ENCODE peak calls at places on chromosome 19, in four cellular contexts. One of them, this sample, is unnamed.

GRCh38 chr19:53942001-53942786 is 20.5 kb upstream of the CACNG8 start:
- DNase-seq in CD4-positive, alpha-beta T cell: no peak
- DNase-seq in dorsolateral prefrontal cortex: no peak
- DNase-seq in HCT116: no peak
- DNase-seq in this sample: no peak

GRCh38 chr19:46283771-46284170 is 13.1 kb upstream of the HIF3A start:
- DNase-seq in CD4-positive, alpha-beta T cell: no peak
- DNase-seq in dorsolateral prefrontal cortex: no peak
- DNase-seq in HCT116: no peak
- DNase-seq in this sample: no peak

GRCh38 chr19:474126-475078 is 13.6 kb upstream of the SHC2 start:
- DNase-seq in CD4-positive, alpha-beta T cell: no peak
- DNase-seq in HCT116: no peak
- DNase-seq in dorsolateral prefrontal cortex: no peak
- DNase-seq in this sample: no peak

GRCh38 chr19:31568724-31569123 is 219.5 kb upstream of the TSHZ3 start:
- DNase-seq in HCT116: no peak
- DNase-seq in CD4-positive, alpha-beta T cell: no peak
- DNase-seq in dorsolateral prefrontal cortex: no peak
- DNase-seq in this sample: no peak

GRCh38 chr19:35757749-35758608 is at the start of gene PROSER3:
- DNase-seq in HCT116: peak
- DNase-seq in CD4-positive, alpha-beta T cell: peak
- DNase-seq in dorsolateral prefrontal cortex: peak
- DNase-seq in this sample: peak

GRCh38 chr19:49058592-49058991 is 1.0 kb upstream of the CGB7 start:
- DNase-seq in CD4-positive, alpha-beta T cell: no peak
- DNase-seq in HCT116: no peak
- DNase-seq in dorsolateral prefrontal cortex: no peak
- DNase-seq in this sample: no peak

GRCh38 chr19:48635263-48635965 is 1.8 kb downstream of the DBP start:
- DNase-seq in dorsolateral prefrontal cortex: peak
- DNase-seq in HCT116: no peak
- DNase-seq in CD4-positive, alpha-beta T cell: peak
- DNase-seq in this sample: no peak

GRCh38 chr19:31960474-31960873 is 384.9 kb upstream of the ZNF507 start:
- DNase-seq in HCT116: no peak
- DNase-seq in dorsolateral prefrontal cortex: no peak
- DNase-seq in CD4-positive, alpha-beta T cell: no peak
- DNase-seq in this sample: no peak

GRCh38 chr19:16595097-16595496 is 22.9 kb upstream of the SLC35E1 start:
- DNase-seq in CD4-positive, alpha-beta T cell: no peak
- DNase-seq in HCT116: no peak
- DNase-seq in dorsolateral prefrontal cortex: no peak
- DNase-seq in this sample: no peak

GRCh38 chr19:38081547-38082255 is 142.3 kb downstream of the DPF1 start:
- DNase-seq in dorsolateral prefrontal cortex: no peak
- DNase-seq in HCT116: no peak
- DNase-seq in CD4-positive, alpha-beta T cell: no peak
- DNase-seq in this sample: no peak

GRCh38 chr19:36032251-36033104 is at the start of gene CLIP3:
- DNase-seq in HCT116: no peak
- DNase-seq in dorsolateral prefrontal cortex: peak
- DNase-seq in CD4-positive, alpha-beta T cell: peak
- DNase-seq in this sample: no peak

GRCh38 chr19:13646758-13647157 is 117.6 kb upstream of the MRI1 start:
- DNase-seq in HCT116: no peak
- DNase-seq in dorsolateral prefrontal cortex: no peak
- DNase-seq in CD4-positive, alpha-beta T cell: no peak
- DNase-seq in this sample: no peak

DNA sequence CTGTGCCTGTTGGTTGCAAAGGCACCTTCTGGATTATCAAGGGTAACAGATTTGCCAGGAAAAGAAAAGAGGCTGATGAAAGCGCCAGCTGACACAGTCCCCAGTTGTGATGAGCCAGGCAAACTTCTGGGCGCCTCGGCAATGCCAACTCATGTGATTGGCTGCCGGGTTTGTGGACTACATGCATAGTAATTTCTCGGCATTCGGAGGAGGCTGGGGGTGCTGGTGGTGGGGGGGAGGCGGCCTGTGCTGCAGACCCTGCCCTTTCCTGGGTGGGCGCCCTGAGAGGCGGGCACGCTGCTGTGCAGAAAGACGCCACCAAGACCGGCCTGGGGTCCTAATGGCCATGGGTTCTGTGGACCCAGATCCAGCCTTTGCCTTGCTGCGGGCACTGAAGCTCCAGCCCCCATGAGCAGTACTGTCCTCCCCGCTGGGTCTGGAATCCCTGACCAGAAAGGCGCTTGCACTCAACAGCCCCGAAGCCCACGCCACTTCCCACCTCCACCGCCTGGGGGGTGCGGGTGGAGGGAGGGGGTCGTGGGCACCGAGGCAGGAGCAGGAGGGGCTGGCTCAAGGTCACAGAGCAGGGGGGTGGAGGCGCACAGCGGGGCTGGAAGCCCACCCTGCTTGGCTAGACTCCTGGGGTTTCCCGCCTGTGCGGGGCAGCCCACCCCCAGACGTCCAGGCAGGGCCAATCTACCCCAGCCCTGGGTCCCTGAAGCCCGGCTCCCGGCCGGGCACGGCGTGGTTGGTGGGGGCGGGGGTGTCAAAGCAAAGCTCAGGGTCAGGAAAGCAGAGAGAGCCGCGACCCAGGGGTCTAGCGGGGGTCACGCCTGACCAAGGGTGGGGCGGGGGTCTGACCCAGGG is 1.0 kb downstream of the DIRAS1 start:
- DNase-seq in dorsolateral prefrontal cortex: peak
- DNase-seq in CD4-positive, alpha-beta T cell: no peak
- DNase-seq in HCT116: no peak
- DNase-seq in this sample: no peak
- TF ChIP-seq CTCF in dorsolateral prefrontal cortex: no peak
- TF ChIP-seq CTCF in CD4-positive, alpha-beta T cell: no peak
- TF ChIP-seq CTCF in HCT116: no peak
- TF ChIP-seq CTCF in this sample: peak

GRCh38 chr19:21362291-21362690 is 3.5 kb downstream of the ZNF738 start:
- DNase-seq in CD4-positive, alpha-beta T cell: no peak
- DNase-seq in dorsolateral prefrontal cortex: no peak
- DNase-seq in HCT116: no peak
- DNase-seq in this sample: no peak

GRCh38 chr19:21358768-21359451 is at the start of gene ZNF738:
- DNase-seq in dorsolateral prefrontal cortex: peak
- DNase-seq in CD4-positive, alpha-beta T cell: peak
- DNase-seq in HCT116: peak
- DNase-seq in this sample: peak
- TF ChIP-seq CTCF in dorsolateral prefrontal cortex: no peak
- TF ChIP-seq CTCF in CD4-positive, alpha-beta T cell: no peak
- TF ChIP-seq CTCF in HCT116: no peak
- TF ChIP-seq CTCF in this sample: no peak

GRCh38 chr19:51514866-51515481 is 13.4 kb upstream of the SIGLEC12 start:
- DNase-seq in HCT116: peak
- DNase-seq in dorsolateral prefrontal cortex: no peak
- DNase-seq in CD4-positive, alpha-beta T cell: no peak
- DNase-seq in this sample: peak

GRCh38 chr19:51513968-51514367 is 12.4 kb upstream of the SIGLEC12 start:
- DNase-seq in CD4-positive, alpha-beta T cell: no peak
- DNase-seq in HCT116: no peak
- DNase-seq in dorsolateral prefrontal cortex: no peak
- DNase-seq in this sample: no peak

GRCh38 chr19:51509823-51510660 is 8.4 kb upstream of the SIGLEC12 start:
- DNase-seq in CD4-positive, alpha-beta T cell: no peak
- DNase-seq in dorsolateral prefrontal cortex: no peak
- DNase-seq in HCT116: no peak
- DNase-seq in this sample: no peak

GRCh38 chr19:51508059-51508733 is 6.6 kb upstream of the SIGLEC12 start:
- DNase-seq in dorsolateral prefrontal cortex: no peak
- DNase-seq in HCT116: no peak
- DNase-seq in CD4-positive, alpha-beta T cell: no peak
- DNase-seq in this sample: no peak

GRCh38 chr19:51511353-51511752 is 9.8 kb upstream of the SIGLEC12 start:
- DNase-seq in dorsolateral prefrontal cortex: no peak
- DNase-seq in HCT116: peak
- DNase-seq in CD4-positive, alpha-beta T cell: no peak
- DNase-seq in this sample: no peak
- TF ChIP-seq CTCF in dorsolateral prefrontal cortex: no peak
- TF ChIP-seq CTCF in HCT116: peak
- TF ChIP-seq CTCF in CD4-positive, alpha-beta T cell: no peak
- TF ChIP-seq CTCF in this sample: peak

GRCh38 chr19:43652546-43652874 is 12.9 kb upstream of the CADM4 start:
- DNase-seq in HCT116: no peak
- DNase-seq in CD4-positive, alpha-beta T cell: no peak
- DNase-seq in dorsolateral prefrontal cortex: no peak
- DNase-seq in this sample: no peak
- TF ChIP-seq CTCF in HCT116: no peak
- TF ChIP-seq CTCF in CD4-positive, alpha-beta T cell: no peak
- TF ChIP-seq CTCF in dorsolateral prefrontal cortex: no peak
- TF ChIP-seq CTCF in this sample: no peak